ENCODE peak calls at places on chromosome 2, in eight cellular contexts. S is fibroblast of the aortic adventitia, T is progenitor cell of endocrine pancreas, X is vagina, D is pancreas, L is glutamatergic neuron, I is psoas muscle, J is GM20000. H is an unnamed sample.

GRCh38 chr2:152606965-152607364 is 110.3 kb downstream of the PRPF40A start:
- DNase-seq in J (no peak), S (no peak), L (no peak), I (no peak), X (no peak), T (no peak), D (no peak), H (no peak)

GRCh38 chr2:119857742-119858141 is 98.0 kb downstream of the PTPN4 start:
- DNase-seq in I (no peak), S (no peak), D (no peak), J (no peak), T (no peak), L (no peak), X (no peak), H (no peak)

GRCh38 chr2:98875746-98876145 is 60.3 kb downstream of the CRACDL start:
- DNase-seq in L (no peak), J (no peak), I (no peak), T (no peak), D (no peak), S (no peak), X (no peak), H (no peak)

GRCh38 chr2:72389447-72389846 is 241.8 kb upstream of the CYP26B1 start:
- DNase-seq in X (no peak), D (no peak), T (no peak), S (no peak), J (no peak), I (no peak), L (no peak), H (no peak)

GRCh38 chr2:200454839-200455801 is 54.7 kb downstream of the KCTD18 start:
- DNase-seq in D (no peak), X (no peak), J (peak; percentile 36), T (no peak), L (no peak), I (no peak), S (no peak), H (no peak)

GRCh38 chr2:231199219-231199618 is 788 bp downstream of the ARMC9 start:
- DNase-seq in S (peak; percentile 78), J (no peak), L (no peak), I (no peak), X (no peak), D (no peak), T (no peak), H (no peak)

GRCh38 chr2:162220438-162220837 is 22.8 kb downstream of the FAP start:
- DNase-seq in J (no peak), D (no peak), X (no peak), I (no peak), L (no peak), S (no peak), T (no peak), H (no peak)

GRCh38 chr2:16700566-16701259 is 35.1 kb upstream of the CYRIA start:
- DNase-seq in J (no peak), S (no peak), I (no peak), T (no peak), X (no peak), D (no peak), L (no peak), H (no peak)

GRCh38 chr2:133497261-133497893 is 70.9 kb downstream of the NCKAP5 start:
- DNase-seq in T (no peak), D (no peak), X (no peak), L (no peak), I (no peak), J (no peak), S (peak; percentile 11), H (no peak)

GRCh38 chr2:125942585-125943424 is 713.2 kb upstream of the GYPC start:
- DNase-seq in J (no peak), D (no peak), L (no peak), S (no peak), T (no peak), I (no peak), X (no peak), H (peak; percentile 40)

GRCh38 chr2:3492951-3493609 is 26.3 kb downstream of the ADI1 start:
- DNase-seq in J (no peak), D (no peak), L (no peak), I (peak; percentile 72), X (no peak), T (no peak), S (peak; percentile 95), H (no peak)
- TF ChIP-seq CTCF in J (no peak), D (no peak), L (no peak), I (no peak), X (no peak), T (no peak), S (no peak), H (no peak)

DNA sequence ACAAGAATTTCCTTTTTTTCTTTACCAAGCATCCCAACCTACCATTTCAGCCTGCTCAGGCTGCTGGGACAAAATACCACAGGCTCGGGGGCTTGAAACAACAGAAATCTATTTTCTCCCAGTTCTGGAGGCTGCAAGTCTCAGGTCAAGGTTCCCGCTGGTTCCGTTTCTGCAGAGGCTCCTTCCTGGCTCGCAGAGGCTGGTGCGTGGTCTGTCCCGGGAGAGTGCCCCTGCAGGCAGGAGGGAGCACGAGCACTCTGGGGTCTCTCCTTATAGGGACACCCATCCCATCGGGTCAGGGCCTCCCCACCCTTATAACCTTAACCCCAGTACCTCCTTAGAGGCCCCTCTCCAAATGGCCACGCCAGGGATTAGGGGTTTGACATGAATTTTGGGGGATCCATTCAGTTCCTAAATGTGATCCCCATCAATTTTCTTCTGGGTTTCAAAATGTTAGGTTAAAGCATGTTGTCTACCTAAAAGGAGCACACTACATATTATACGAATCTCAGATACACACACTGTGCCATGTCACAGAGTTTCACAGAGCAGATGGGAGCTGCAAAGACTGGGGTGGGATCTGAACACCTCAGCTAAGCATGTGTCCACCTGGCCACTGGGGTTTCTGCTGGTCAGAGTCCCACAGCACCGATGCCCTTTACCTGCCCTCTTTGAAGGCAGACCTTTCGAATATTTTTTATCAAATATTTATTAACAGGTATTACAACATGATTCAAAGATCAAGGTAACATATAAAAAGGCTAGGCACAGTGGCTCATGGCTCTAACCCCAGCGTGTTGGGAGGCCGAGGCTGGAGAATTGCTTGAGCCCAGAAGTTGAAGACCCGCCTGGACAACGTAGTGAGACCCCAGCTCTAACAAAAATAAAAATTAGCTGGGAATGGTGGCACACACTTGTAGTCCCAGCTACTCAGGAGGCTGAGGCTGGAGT is 17.6 kb upstream of the ADI1 start:
- DNase-seq in X (no peak), L (peak; percentile 51), S (peak; percentile 57), J (peak; percentile 61), I (peak; percentile 55), D (no peak), T (no peak), H (no peak)
- TF ChIP-seq CTCF in X (no peak), L (no peak), S (peak; percentile 75), J (peak; percentile 14), I (peak; percentile 36), D (no peak), T (peak; percentile 47), H (peak; percentile 38)

DNA sequence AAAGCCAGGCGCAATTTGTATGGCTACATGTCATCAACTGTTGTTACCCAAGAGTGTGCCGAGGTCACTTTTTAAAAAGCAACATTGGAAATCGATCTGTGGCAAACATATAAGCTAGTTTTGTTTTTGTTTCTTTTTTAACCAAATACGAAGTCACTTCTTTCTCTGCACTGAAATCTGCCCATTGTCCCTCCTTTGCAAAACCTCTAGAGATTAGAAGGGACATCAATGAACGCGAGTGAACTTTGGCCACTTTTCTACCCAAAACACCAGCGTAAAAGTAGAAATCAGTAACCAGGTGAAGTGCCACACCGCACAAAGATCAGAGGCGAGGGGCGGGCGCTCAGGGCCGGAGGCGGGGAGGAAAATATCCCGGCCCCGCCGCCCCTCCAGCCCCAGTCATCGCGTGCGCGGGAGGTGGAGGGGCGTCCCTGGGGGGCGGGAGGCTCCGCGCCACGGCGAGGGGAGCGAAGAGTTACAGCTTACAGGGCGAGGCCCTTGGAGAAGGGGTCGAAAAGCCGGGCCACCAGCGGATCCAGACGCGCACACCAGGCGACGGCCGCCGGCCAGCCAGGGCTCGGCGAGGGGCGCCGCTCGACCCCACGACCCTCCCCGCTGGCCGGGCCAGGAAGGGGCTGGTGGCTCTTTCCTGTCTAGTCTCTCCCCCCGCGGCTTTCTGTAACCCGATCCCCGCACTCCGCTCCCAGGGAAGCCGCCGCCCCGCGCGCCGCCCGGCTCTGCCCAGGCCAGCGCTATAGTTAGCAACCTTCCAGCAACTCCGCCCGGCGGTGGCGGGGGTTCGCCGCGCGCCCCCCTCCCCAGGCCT is 993 bp downstream of the RBMS1 start:
- DNase-seq in S (peak; percentile 72), T (peak; percentile 73), L (peak; percentile 85), X (no peak), I (peak; percentile 74), D (peak; percentile 44), J (peak; percentile 36), H (no peak)
- TF ChIP-seq CTCF in S (no peak), T (no peak), L (no peak), X (no peak), I (no peak), D (no peak), J (no peak), H (no peak)

GRCh38 chr2:216596234-216596985 is 36.8 kb upstream of the IGFBP2 start:
- DNase-seq in X (no peak), L (no peak), T (no peak), I (no peak), J (no peak), D (no peak), S (peak; percentile 45), H (no peak)
- TF ChIP-seq CTCF in X (no peak), L (no peak), T (no peak), I (no peak), J (no peak), D (no peak), S (no peak), H (no peak)